ENCODE peak calls at places on chromosomes 13 and 19, in six cellular contexts. O is brain microvascular endothelial cell, S is GM23338, L is mammary epithelial cell, T is fibroblast of lung, U is IMR-90. E is an unnamed sample.

GRCh38 chr19:45451850-45452387 is 15.9 kb upstream of the FOSB start:
- DNase-seq in S (no peak), U (no peak), L (no peak), O (no peak), T (no peak), E (no peak)

GRCh38 chr13:32984857-32985626 is 31.2 kb upstream of the KL start:
- DNase-seq in O (no peak), U (peak; percentile 58), T (no peak), L (no peak), S (no peak), E (no peak)

GRCh38 chr13:33999830-34000605 is 182.1 kb downstream of the RFC3 start:
- DNase-seq in S (no peak), O (no peak), L (no peak), U (no peak), T (no peak), E (no peak)

GRCh38 chr13:98199480-98199879 is 22.4 kb upstream of the RNF113B start:
- DNase-seq in S (peak; percentile 56), O (no peak), U (peak; percentile 54), L (no peak), T (no peak), E (no peak)

GRCh38 chr19:53958168-53958571 is 4.6 kb upstream of the CACNG8 start:
- DNase-seq in L (no peak), U (no peak), O (no peak), T (no peak), S (peak; percentile 96), E (peak; percentile 44)

GRCh38 chr13:30905932-30906383 is at the start of gene MEDAG:
- DNase-seq in T (peak; percentile 78), U (peak; percentile 57), O (peak; percentile 82), S (no peak), L (no peak), E (peak; percentile 87)

GRCh38 chr13:42814868-42815267 is 33.5 kb downstream of the FAM216B start:
- DNase-seq in U (peak; percentile 94), L (peak; percentile 70), O (peak; percentile 76), T (peak; percentile 95), S (no peak), E (peak; percentile 81)

GRCh38 chr13:40371531-40372125 is 294.8 kb downstream of the FOXO1 start:
- DNase-seq in S (no peak), U (no peak), T (peak; percentile 28), O (no peak), L (no peak), E (no peak)

GRCh38 chr13:46687810-46688209 is 109.2 kb downstream of the ESD start:
- DNase-seq in S (peak; percentile 80), L (peak; percentile 50), T (peak; percentile 53), U (peak; percentile 46), O (peak; percentile 39), E (peak; percentile 56)

GRCh38 chr13:30908416-30908980 is 2.4 kb downstream of the MEDAG start:
- DNase-seq in O (no peak), S (no peak), L (no peak), U (peak; percentile 22), T (peak; percentile 60), E (peak; percentile 91)

GRCh38 chr13:45807520-45808099 is 43.9 kb downstream of the SIAH3 start:
- DNase-seq in O (peak; percentile 44), U (peak; percentile 17), S (peak; percentile 74), T (peak; percentile 62), L (peak; percentile 61), E (peak; percentile 56)

GRCh38 chr19:17855333-17856152 is 4.2 kb upstream of the RPL18A start:
- DNase-seq in O (peak; percentile 51), L (peak; percentile 57), U (peak; percentile 49), S (peak; percentile 89), T (peak; percentile 57), E (peak; percentile 75)

GRCh38 chr19:6611441-6611852 is 20.5 kb upstream of the CD70 start:
- DNase-seq in O (no peak), S (no peak), U (no peak), T (peak; percentile 10), L (peak; percentile 59), E (no peak)

GRCh38 chr13:45391926-45392325 is 26.2 kb downstream of the SLC25A30 start:
- DNase-seq in T (no peak), S (no peak), U (no peak), O (no peak), L (no peak), E (no peak)

GRCh38 chr13:54029226-54029625 is 1000.6 kb downstream of the OLFM4 start:
- DNase-seq in L (peak; percentile 4), T (no peak), S (peak; percentile 15), O (no peak), U (no peak), E (no peak)

GRCh38 chr19:47035127-47035494 is 13.3 kb downstream of the TMEM160 start:
- DNase-seq in T (no peak), O (no peak), U (no peak), S (peak; percentile 84), L (no peak), E (no peak)

GRCh38 chr13:39451301-39451700 is 151.7 kb downstream of the LHFPL6 start:
- DNase-seq in O (no peak), S (no peak), T (peak; percentile 33), U (peak; percentile 16), L (peak; percentile 19), E (peak; percentile 73)

GRCh38 chr13:80604094-80604493 is 263.2 kb upstream of the SPRY2 start:
- DNase-seq in T (no peak), O (no peak), S (peak; percentile 8), U (no peak), L (no peak), E (peak; percentile 52)

GRCh38 chr13:30191491-30192100 is 115.8 kb downstream of the KATNAL1 start:
- DNase-seq in L (peak; percentile 31), O (no peak), T (no peak), U (peak; percentile 54), S (no peak), E (no peak)

GRCh38 chr13:72469932-72470331 is 257.5 kb downstream of the MZT1 start:
- DNase-seq in T (no peak), L (no peak), U (no peak), S (peak; percentile 3), O (no peak), E (no peak)

GRCh38 chr13:21106089-21106488 is 44.7 kb upstream of the LATS2 start:
- DNase-seq in T (peak; percentile 65), S (no peak), O (peak; percentile 20), L (no peak), U (peak; percentile 74), E (peak; percentile 35)

GRCh38 chr13:112743451-112744305 is 53.8 kb downstream of the ATP11A start:
- DNase-seq in S (no peak), L (no peak), U (no peak), T (no peak), O (no peak), E (no peak)

GRCh38 chr19:40799558-40800338 is 757 bp downstream of the EGLN2 start:
- DNase-seq in S (peak; percentile 69), T (no peak), U (no peak), O (no peak), L (no peak), E (peak; percentile 53)

GRCh38 chr13:28161370-28161769 is 23.0 kb downstream of the PAN3 start:
- DNase-seq in S (peak; percentile 91), L (no peak), T (no peak), O (no peak), U (peak; percentile 36), E (peak; percentile 26)

GRCh38 chr13:49214917-49215376 is 5.2 kb upstream of the MLNR start:
- DNase-seq in S (peak; percentile 72), L (no peak), T (no peak), O (no peak), U (peak; percentile 6), E (peak; percentile 66)

GRCh38 chr19:13825489-13826475 is 30.5 kb downstream of the ZSWIM4 start:
- DNase-seq in T (no peak), U (no peak), O (no peak), L (no peak), S (peak; percentile 96), E (no peak)

GRCh38 chr13:73833331-73834070 is 300.7 kb downstream of the KLF12 start:
- DNase-seq in L (no peak), O (no peak), U (peak; percentile 65), T (peak; percentile 18), S (no peak), E (no peak)

GRCh38 chr19:51796195-51796679 is 1.3 kb downstream of the FPR3 start:
- DNase-seq in U (no peak), L (no peak), O (no peak), T (no peak), S (no peak), E (no peak)

GRCh38 chr19:13014101-13014920 is 19.0 kb downstream of the NFIX start:
- DNase-seq in S (peak; percentile 70), O (no peak), U (no peak), T (peak; percentile 23), L (peak; percentile 66), E (peak; percentile 49)

GRCh38 chr13:43879323-43880181 is at the start of the genes CCDC122 and LACC1:
- DNase-seq in U (peak; percentile 84), T (peak; percentile 78), L (peak; percentile 89), O (peak; percentile 76), S (peak; percentile 87), E (peak; percentile 85)

DNA sequence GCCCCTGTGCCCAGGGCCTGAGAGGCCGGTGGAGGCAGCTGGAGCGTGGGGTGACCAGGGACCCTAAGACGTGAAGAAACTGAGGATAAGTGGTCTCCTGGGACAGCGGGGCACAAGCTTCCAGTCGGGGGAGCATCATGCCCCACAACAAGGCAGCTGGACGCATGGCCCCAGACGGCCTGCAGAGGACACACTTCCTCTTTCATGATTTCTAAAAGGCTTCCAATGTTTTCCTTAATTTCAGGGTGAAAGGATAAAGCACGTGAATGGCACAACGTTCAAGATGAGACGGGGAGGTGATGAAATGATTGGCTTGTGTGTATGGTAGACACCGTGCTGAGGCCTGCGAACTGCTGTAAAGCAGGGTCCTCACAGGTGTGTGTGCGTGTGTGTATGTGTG is 20.2 kb upstream of the MYDGF start:
- DNase-seq in U (no peak), S (no peak), O (no peak), L (no peak), T (no peak), E (no peak)
- TF ChIP-seq CTCF in U (no peak), S (no peak), O (peak; percentile 16), L (peak; percentile 10), T (no peak), E (no peak)

DNA sequence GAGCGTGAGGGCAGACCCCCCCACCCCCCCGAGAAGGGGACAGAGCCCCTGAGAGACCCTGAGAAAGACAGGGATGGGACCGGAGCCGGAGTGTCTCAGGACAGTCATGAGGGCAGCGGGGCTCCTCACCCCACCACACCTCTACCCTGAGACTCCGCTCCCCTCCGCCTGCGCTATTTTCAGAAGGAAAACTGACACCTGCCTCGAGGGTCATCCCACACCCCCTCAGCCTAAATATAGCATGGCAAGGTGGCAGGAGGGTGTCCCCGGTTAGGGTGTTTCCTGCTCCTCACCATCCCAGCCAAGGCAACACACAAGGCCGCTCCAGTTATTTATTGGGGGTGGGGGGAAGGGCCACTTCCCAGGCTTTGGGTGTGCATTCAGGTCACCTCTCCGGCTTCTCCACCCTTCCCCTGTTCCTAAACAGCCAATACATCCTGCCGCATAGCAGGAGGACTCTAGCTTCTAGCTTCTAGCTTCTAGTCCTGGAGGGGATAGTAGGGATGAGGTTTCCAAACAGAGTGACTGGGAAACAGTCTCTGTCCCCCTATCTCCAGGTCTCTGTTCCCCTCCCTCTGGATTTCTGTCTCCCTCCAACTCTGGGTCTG is 1.4 kb upstream of the NTF4 start:
- DNase-seq in S (peak; percentile 53), U (no peak), T (no peak), O (no peak), L (no peak), E (no peak)
- H3K4me3 ChIP-seq in S (peak overlapping the region; percentile 65), U (no peak overlapping the region), T (no peak overlapping the region), O (no peak overlapping the region), L (no peak overlapping the region), E (no peak overlapping the region)

GRCh38 chr19:2540646-2541454 is 64.9 kb downstream of the GADD45B start:
- DNase-seq in T (peak; percentile 92), O (peak; percentile 97), L (peak; percentile 94), S (peak; percentile 99), U (peak; percentile 97), E (peak; percentile 99)
- TF ChIP-seq CTCF in T (peak; percentile 17), O (peak; percentile 55), L (peak; percentile 6), S (no peak), U (peak; percentile 34), E (peak; percentile 34)

GRCh38 chr19:1102407-1103106 is 1.2 kb upstream of the GPX4 start:
- DNase-seq in S (no peak), L (peak; percentile 99), O (peak; percentile 96), T (peak; percentile 100), U (peak; percentile 100), E (peak; percentile 99)
- H3K4me3 ChIP-seq in S (no peak overlapping the region), L (no peak overlapping the region), O (peak overlapping the region; percentile 5), T (no peak overlapping the region), U (no peak overlapping the region), E (peak overlapping the region; percentile 25)

E was measured in fibroblast of pulmonary artery.